ENCODE peak calls at places on chromosomes 2 and 18, in four cellular contexts. T is psoas muscle, L is cardiac muscle cell, U is body of pancreas. B is an unnamed sample. For H3K9me3, the result is how much of the 10 kb centered on the place peaks cover.

GRCh38 chr18:26511339-26512071 is 36.8 kb downstream of the KCTD1 start:
- DNase-seq in T (no peak), L (peak), U (no peak), B (no peak)

GRCh38 chr2:160271166-160272086 is 71.4 kb upstream of the ITGB6 start:
- DNase-seq in U (peak), L (peak), T (no peak), B (no peak)

GRCh38 chr2:241390301-241391206 is 34.5 kb downstream of the FARP2 start:
- DNase-seq in U (no peak), L (no peak), T (no peak), B (no peak)

GRCh38 chr2:151878655-151879563 is 50.7 kb upstream of the ARL5A start:
- DNase-seq in U (no peak), L (no peak), T (no peak), B (no peak)

GRCh38 chr2:200226652-200227426 is 79.7 kb upstream of the SPATS2L start:
- DNase-seq in T (no peak), U (peak), L (peak), B (no peak)

GRCh38 chr2:151987484-151987883 is 111.4 kb downstream of the CACNB4 start:
- DNase-seq in L (no peak), U (no peak), T (no peak), B (no peak)

GRCh38 chr2:46683541-46683940 is 204.2 kb downstream of the TMEM247 start:
- DNase-seq in T (no peak), L (no peak), U (no peak), B (no peak)

GRCh38 chr2:65300134-65300771 is 72.6 kb downstream of the ACTR2 start:
- DNase-seq in T (peak), L (no peak), U (peak), B (peak)

GRCh38 chr2:172834881-172835280 is 99.2 kb downstream of the RAPGEF4 start:
- DNase-seq in L (peak), T (no peak), U (no peak), B (no peak)

GRCh38 chr18:59537581-59537980 is 159.6 kb downstream of the CCBE1 start:
- DNase-seq in T (no peak), L (no peak), U (no peak), B (no peak)

GRCh38 chr2:241608881-241609280 is 28.1 kb downstream of the THAP4 start:
- DNase-seq in T (no peak), U (no peak), L (peak), B (no peak)

GRCh38 chr2:169561364-169561763 is 12.3 kb downstream of the FASTKD1 start:
- DNase-seq in U (no peak), L (no peak), T (no peak), B (no peak)

GRCh38 chr18:26482567-26482966 is 65.8 kb downstream of the KCTD1 start:
- DNase-seq in U (no peak), T (no peak), L (no peak), B (no peak)

GRCh38 chr2:143551946-143552655 is 422.9 kb downstream of the ARHGAP15 start:
- DNase-seq in T (no peak), U (no peak), L (no peak), B (no peak)

GRCh38 chr2:20622296-20622686 is 28.6 kb downstream of the HS1BP3 start:
- DNase-seq in L (no peak), T (no peak), U (no peak), B (no peak)

GRCh38 chr18:73264562-73264921 is 396.8 kb upstream of the NETO1 start:
- DNase-seq in U (no peak), T (no peak), L (no peak), B (no peak)

GRCh38 chr2:46376586-46377286 is 79.5 kb downstream of the EPAS1 start:
- DNase-seq in L (no peak), T (no peak), U (no peak), B (no peak)

GRCh38 chr18:62880673-62881364 is 165.5 kb downstream of the PHLPP1 start:
- DNase-seq in T (no peak), L (no peak), U (no peak), B (no peak)

GRCh38 chr2:62304429-62305417 is 108.8 kb downstream of the B3GNT2 start:
- DNase-seq in U (peak), T (peak), L (no peak), B (peak)

GRCh38 chr18:77650799-77651385 is 401.2 kb downstream of the GALR1 start:
- DNase-seq in U (peak), L (peak), T (peak), B (peak)

GRCh38 chr18:23819005-23819404 is 129.8 kb downstream of the LAMA3 start:
- DNase-seq in U (no peak), L (no peak), T (no peak), B (no peak)

GRCh38 chr2:151826737-151827157 is 1.5 kb downstream of the ARL5A start:
- DNase-seq in U (no peak), T (no peak), L (peak), B (peak)

GRCh38 chr2:126317797-126318431 is 338.0 kb upstream of the GYPC start:
- DNase-seq in T (no peak), U (no peak), L (no peak), B (no peak)

GRCh38 chr2:44360749-44361329 is 455 bp downstream of the PREPL start:
- DNase-seq in T (no peak), U (no peak), L (no peak), B (no peak)

GRCh38 chr18:47899107-47899840 is 31.2 kb downstream of the SMAD2 start:
- DNase-seq in U (no peak), L (no peak), T (no peak), B (no peak)

GRCh38 chr2:241894681-241895426 is 25.3 kb downstream of the RTP5 start:
- DNase-seq in L (no peak), U (peak), T (no peak), B (peak)

GRCh38 chr2:118340103-118340502 is 251.8 kb downstream of the INSIG2 start:
- DNase-seq in L (no peak), U (no peak), T (no peak), B (no peak)

GRCh38 chr2:239232195-239232578 is 168.6 kb downstream of the HDAC4 start:
- DNase-seq in U (no peak), T (no peak), L (no peak), B (no peak)

GRCh38 chr18:13823707-13824395 is at the start of gene MC5R:
- DNase-seq in T (peak), U (peak), L (peak), B (no peak)

GRCh38 chr2:173782681-173783080 is 182.5 kb downstream of the SP3 start:
- DNase-seq in U (no peak), T (no peak), L (no peak), B (no peak)

GRCh38 chr2:166088634-166089033 is 39.2 kb downstream of the SCN1A start:
- DNase-seq in L (no peak), T (no peak), U (no peak), B (no peak)

GRCh38 chr2:199228887-199229819 is 228.6 kb downstream of the SATB2 start:
- DNase-seq in T (no peak), U (no peak), L (no peak), B (no peak)

GRCh38 chr2:190862591-190862991 is 18.0 kb upstream of the GLS start:
- DNase-seq in T (no peak), U (no peak), L (no peak), B (no peak)

GRCh38 chr2:236862961-236863728 is 222.5 kb upstream of the COPS8 start:
- DNase-seq in U (peak), T (no peak), L (no peak), B (no peak)

GRCh38 chr2:24926220-24926601 is 6.2 kb upstream of the ADCY3 start:
- DNase-seq in U (no peak), T (no peak), L (no peak), B (no peak)

GRCh38 chr2:24924732-24925131 is 4.7 kb upstream of the ADCY3 start:
- DNase-seq in T (no peak), L (no peak), U (no peak), B (no peak)

GRCh38 chr2:24928036-24928435 is 8.0 kb upstream of the ADCY3 start:
- DNase-seq in L (no peak), T (no peak), U (no peak), B (no peak)

GRCh38 chr2:24925815-24926214 is 5.8 kb upstream of the ADCY3 start:
- DNase-seq in L (no peak), T (no peak), U (no peak), B (no peak)

GRCh38 chr2:24926602-24927252 is 6.7 kb upstream of the ADCY3 start:
- DNase-seq in U (peak), L (no peak), T (peak), B (peak)
- H3K4me3 ChIP-seq in U (no peak), L (no peak), T (peak), B (no peak)

GRCh38 chr18:72223733-72224132 is 320.4 kb downstream of the CBLN2 start:
- DNase-seq in T (no peak), L (no peak), U (no peak), B (no peak)
- H3K9me3 ChIP-seq in T (under half), L (under half), U (under half), B (under half)

GRCh38 chr18:37266290-37266689 is 299.3 kb downstream of the CELF4 start:
- DNase-seq in U (no peak), L (peak), T (no peak), B (no peak)
- TF ChIP-seq CTCF in U (no peak), L (no peak), T (no peak), B (no peak)

DNA sequence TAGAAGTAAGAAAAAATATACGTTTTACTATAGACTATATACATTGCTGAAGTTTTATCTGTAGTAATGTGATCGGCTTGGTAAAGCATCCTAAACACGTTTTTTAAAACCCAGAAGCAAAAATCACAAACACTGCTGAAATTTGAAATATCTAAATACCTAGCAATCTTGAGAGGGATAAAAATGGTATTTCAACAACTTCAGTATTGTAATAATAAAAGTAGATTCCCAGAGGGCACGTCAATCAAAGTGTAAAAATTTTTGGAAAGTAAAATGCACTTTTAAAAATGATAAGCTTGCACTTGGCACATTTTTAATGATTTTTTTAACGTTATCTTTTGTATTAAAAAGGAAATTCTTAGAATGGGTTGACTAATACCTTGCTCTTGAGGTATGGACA is 1.6 kb downstream of the ZC3H6 start:
- DNase-seq in L (no peak), T (no peak), U (no peak), B (no peak)
- H3K4me3 ChIP-seq in L (peak), T (peak), U (no peak), B (no peak)